ENCODE peak calls at places on chromosomes 6 and 20, in nine cellular contexts. R, H, J, G, U, Z, N, M and V are unnamed samples.

GRCh38 chr20:35953411-35954199 is 697 bp downstream of the SCAND1 start:
- DNase-seq in J (peak; percentile 49), R (peak; percentile 77), N (peak; percentile 70), Z (no peak), M (peak; percentile 28), U (no peak), G (no peak), H (peak; percentile 91), V (no peak)

GRCh38 chr6:11815231-11815630 is 36.6 kb upstream of the ADTRP start:
- DNase-seq in R (no peak), G (no peak), U (no peak), Z (no peak), N (no peak), M (peak; percentile 87), J (no peak), H (no peak), V (no peak)

GRCh38 chr20:59222982-59223610 is 59.5 kb downstream of the ZNF831 start:
- DNase-seq in U (no peak), N (peak; percentile 40), M (no peak), H (peak; percentile 39), G (no peak), J (peak; percentile 49), Z (no peak), R (no peak), V (no peak)

GRCh38 chr6:125183391-125183790 is 29.8 kb downstream of the TPD52L1 start:
- DNase-seq in J (no peak), H (no peak), Z (no peak), N (no peak), U (no peak), M (no peak), R (no peak), G (no peak), V (no peak)

GRCh38 chr6:104126621-104127020 is 733.1 kb downstream of the HACE1 start:
- DNase-seq in M (no peak), N (no peak), H (no peak), G (no peak), R (no peak), J (no peak), U (no peak), Z (no peak), V (no peak)

GRCh38 chr6:89999154-89999553 is 104.9 kb downstream of the GJA10 start:
- DNase-seq in U (no peak), R (no peak), M (peak; percentile 23), J (peak; percentile 69), G (no peak), Z (no peak), H (no peak), N (no peak), V (peak; percentile 54)

GRCh38 chr6:144653885-144654505 is 368.9 kb downstream of the UTRN start:
- DNase-seq in N (no peak), G (no peak), H (no peak), J (no peak), R (no peak), M (no peak), Z (no peak), U (no peak), V (no peak)

GRCh38 chr6:23140879-23141278 is 571.5 kb downstream of the HDGFL1 start:
- DNase-seq in U (no peak), N (no peak), J (no peak), H (no peak), R (no peak), G (no peak), M (peak; percentile 2), Z (no peak), V (no peak)

DNA sequence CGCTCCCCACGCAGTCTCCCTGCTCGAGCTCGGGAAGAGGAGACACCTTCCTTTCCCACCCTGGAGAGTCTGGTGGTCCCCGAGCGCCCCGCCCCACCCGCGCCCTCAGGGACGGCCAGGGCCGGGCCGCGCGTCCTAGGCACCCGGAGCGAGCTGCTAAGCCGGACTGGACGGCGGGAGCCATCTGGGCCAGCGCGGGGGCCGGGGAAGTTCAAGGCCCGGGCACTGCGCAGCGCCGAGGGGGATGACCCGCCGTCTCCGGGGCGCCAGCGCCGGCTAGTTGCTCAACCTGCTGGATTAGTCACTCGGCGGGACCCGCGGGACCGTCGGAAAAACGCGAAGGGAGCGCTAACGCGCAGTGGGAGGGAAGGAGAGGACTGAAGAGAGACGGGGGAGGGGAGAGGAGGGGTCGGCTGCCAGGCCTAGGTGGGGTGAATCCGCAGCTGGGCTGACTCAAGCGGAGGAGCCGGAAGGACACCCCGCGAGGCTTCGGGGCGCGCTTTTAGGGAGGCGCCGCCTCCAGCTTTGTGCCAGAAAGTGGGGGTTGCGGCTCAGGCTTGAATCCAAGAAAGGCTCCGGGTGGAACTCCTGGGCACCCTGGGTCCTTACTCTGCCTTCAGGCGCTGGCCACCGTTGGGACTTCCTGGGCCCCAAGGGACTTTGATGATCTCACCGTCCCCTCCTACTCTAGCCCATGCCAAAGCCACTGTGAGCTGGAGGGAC is 75.7 kb upstream of the FOXP4 start:
- DNase-seq in J (peak; percentile 35), N (peak; percentile 90), M (no peak), H (peak; percentile 89), Z (no peak), G (peak; percentile 45), R (peak; percentile 80), U (peak; percentile 71), V (peak; percentile 92)
- H3K4me3 ChIP-seq in J (no peak overlapping the region), N (peak overlapping the region; percentile 25), M (no peak overlapping the region), H (no peak overlapping the region), Z (peak overlapping the region; percentile 2), G (no peak overlapping the region), R (peak overlapping the region; percentile 20), U (peak overlapping the region; percentile 8), V (no peak overlapping the region)

GRCh38 chr20:23347791-23348190 is 2.8 kb upstream of the NXT1 start:
- DNase-seq in H (no peak), R (no peak), Z (no peak), G (no peak), U (no peak), N (no peak), J (no peak), M (no peak), V (no peak)

GRCh38 chr20:23349338-23350006 is 1.1 kb upstream of the NXT1 start:
- DNase-seq in N (no peak), M (no peak), Z (no peak), R (no peak), G (no peak), J (peak; percentile 21), U (peak; percentile 44), H (no peak), V (peak; percentile 86)

GRCh38 chr20:23344336-23344735 is 6.3 kb upstream of the NXT1 start:
- DNase-seq in G (no peak), N (peak; percentile 58), U (no peak), H (no peak), R (no peak), Z (no peak), M (no peak), J (no peak), V (no peak)

GRCh38 chr20:23350855-23351838 is 556 bp downstream of the NXT1 start:
- DNase-seq in J (peak; percentile 49), U (peak; percentile 55), N (peak; percentile 72), Z (no peak), R (peak; percentile 79), G (peak; percentile 27), H (no peak), M (peak; percentile 45), V (peak; percentile 49)

DNA sequence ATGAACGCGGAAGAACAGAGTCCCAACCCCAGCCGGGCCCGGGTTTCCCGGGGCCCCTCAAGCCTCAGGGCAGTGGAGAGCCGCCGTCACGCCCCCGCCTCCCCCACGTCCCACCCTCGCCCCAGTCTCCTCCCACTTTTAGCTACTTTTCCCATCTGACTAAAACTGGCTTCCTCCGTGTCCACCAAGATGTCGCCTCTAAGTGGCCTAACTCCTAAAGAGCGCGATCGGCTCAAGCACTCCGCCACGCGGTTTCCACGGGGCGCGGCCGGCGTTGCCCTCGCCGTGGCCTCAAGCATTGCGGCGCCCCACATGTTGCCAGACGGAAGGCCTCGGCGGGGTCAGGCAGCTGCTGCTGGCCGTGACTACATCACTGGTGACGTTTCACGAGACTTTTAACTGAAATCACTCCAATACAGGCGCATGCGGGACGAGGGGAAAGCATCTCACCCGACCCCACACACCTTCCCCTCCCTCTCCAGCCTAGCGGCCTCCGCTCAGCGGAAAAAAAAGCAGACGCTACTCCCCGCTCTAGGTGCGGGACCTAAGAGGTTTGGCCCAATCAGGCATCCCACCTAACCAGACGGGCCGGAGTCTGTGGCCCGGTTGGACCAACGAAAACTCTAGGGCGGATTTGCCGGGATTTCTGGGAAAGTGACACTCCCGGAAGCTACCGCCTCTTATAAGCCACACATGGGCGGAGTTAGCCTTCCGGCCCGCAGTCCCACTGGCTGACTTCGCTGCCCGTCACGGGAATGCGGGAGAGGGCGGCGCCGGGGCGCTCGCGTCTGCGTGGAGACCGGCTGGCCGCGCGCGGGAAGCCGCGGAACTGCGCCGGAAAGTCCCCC is at the start of gene NXT1:
- DNase-seq in G (peak; percentile 90), J (peak; percentile 97), H (peak; percentile 99), U (peak; percentile 96), R (peak; percentile 99), M (peak; percentile 99), Z (peak; percentile 85), N (peak; percentile 98), V (peak; percentile 99)
- TF ChIP-seq CTCF in G (no peak), J (no peak), H (peak; percentile 8), U (no peak), R (no peak), M (no peak), Z (no peak), N (no peak), V (no peak)

DNA sequence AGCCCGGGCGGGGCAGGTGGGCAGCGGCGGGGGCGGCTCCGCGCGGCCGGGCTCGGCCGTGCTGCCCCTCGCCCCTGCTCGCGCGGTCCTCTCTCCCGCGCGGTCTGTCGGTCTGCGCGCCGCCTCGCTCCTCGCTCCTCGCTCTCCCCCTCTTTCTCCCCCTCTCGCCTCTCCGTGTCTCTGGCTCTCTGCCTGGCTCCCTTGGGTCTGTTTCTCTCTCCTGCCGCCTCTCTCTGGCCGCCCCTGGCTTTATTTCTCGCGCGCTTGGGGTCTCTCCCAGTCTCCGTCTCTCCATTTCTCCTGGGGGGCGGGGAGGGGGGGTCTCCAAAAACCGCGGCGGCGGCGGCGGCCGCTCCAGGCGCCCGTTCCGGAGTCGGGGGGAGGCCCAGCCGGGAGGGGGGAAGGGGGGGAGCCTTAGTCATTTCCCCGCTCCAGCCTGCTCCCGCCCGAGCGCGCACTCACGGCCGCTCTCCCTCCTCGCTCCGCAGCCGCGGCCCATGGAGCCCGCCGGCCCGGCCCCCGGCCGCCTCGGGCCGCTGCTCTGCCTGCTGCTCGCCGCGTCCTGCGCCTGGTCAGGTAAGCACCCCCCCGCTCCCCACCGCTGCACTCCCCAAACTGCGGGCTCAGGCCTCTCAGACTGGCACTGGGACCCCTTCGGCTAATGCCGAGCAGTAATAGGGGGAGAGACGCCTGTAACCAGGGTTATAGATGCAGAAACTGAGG is at the start of gene SIRPA:
- DNase-seq in H (peak; percentile 89), J (peak; percentile 67), N (peak; percentile 81), Z (no peak), M (peak; percentile 64), R (peak; percentile 88), G (no peak), U (peak; percentile 84), V (peak; percentile 93)
- TF ChIP-seq POLR2A in H (no peak), J (no peak), N (no peak), Z (no peak), M (peak; percentile 60), R (no peak), G (no peak), U (peak; percentile 46), V (no peak)

DNA sequence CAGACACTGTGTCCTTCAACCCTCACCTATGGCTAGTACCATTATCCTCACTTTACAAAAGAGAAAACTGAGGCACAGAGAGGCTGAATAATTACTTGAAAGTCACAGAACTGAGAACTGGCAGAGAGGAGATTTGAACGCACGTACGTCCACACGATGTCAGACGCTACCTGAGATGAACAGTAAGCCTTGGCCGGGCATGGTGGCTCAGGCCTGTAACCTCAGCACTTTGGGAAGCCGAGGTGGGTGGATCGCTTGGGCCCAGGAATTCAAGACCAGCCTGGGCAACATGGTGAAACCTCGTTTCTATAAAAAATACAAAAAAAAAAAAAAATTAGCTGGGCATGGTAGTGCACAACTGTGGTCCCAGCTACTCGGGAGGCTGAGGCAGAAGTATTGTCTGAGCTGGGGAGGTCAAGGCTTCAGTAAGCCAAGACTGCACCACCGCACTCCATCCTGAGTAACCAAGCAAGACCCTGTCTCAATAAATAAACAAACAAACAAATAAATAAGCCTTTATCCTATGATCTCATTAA is 20.5 kb downstream of the GMDS start:
- DNase-seq in Z (no peak), N (no peak), H (no peak), R (no peak), J (no peak), G (no peak), U (no peak), M (no peak), V (no peak)
- H3K4me3 ChIP-seq in Z (no peak overlapping the region), N (no peak overlapping the region), H (no peak overlapping the region), R (no peak overlapping the region), J (no peak overlapping the region), G (no peak overlapping the region), U (no peak overlapping the region), M (no peak overlapping the region), V (no peak overlapping the region)